ENCODE peak calls at places on chromosomes 5 and 9, in nine cellular contexts. B is activated T-cell treated with anti-CD3 and anti-CD28 coated beads for 1 hour; Z is ecto neural progenitor cell; Q is COR-L47; D is SK-N-SH; L is KBM-7; V is psoas muscle; U is HFFc6; N is effector CD8-positive, alpha-beta T cell. F is an unnamed sample.
A peak's percentile ranks its signal among the peaks of the same experiment; 100 is the strongest.

GRCh38 chr5:100823812-100824211 is 79.3 kb downstream of the ST8SIA4 start:
- DNase-seq in B (no peak), Z (no peak), Q (no peak), D (no peak), L (no peak), V (no peak), U (no peak), N (no peak), F (no peak)

GRCh38 chr9:95771556-95772280 is 103.8 kb upstream of the ERCC6L2 start:
- DNase-seq in B (no peak), Z (peak; percentile 77), Q (no peak), D (no peak), L (no peak), V (no peak), U (no peak), N (no peak), F (no peak)

GRCh38 chr5:31656806-31657205 is 17.9 kb downstream of the PDZD2 start:
- DNase-seq in B (no peak), Z (no peak), Q (no peak), D (no peak), L (no peak), V (no peak), U (no peak), N (no peak), F (no peak)

GRCh38 chr9:134955156-134955555 is 37.4 kb upstream of the FCN1 start:
- DNase-seq in B (no peak), Z (no peak), Q (no peak), D (no peak), L (no peak), V (peak; percentile 32), U (no peak), N (no peak), F (no peak)

GRCh38 chr5:159838551-159839222 is 77.6 kb upstream of the ADRA1B start:
- DNase-seq in B (no peak), Z (no peak), Q (no peak), D (no peak), L (no peak), V (no peak), U (no peak), N (no peak), F (no peak)

GRCh38 chr9:2199999-2200796 is 185.1 kb downstream of the SMARCA2 start:
- DNase-seq in B (no peak), Z (no peak), Q (no peak), D (no peak), L (no peak), V (no peak), U (no peak), N (no peak), F (no peak)

GRCh38 chr9:37031902-37032301 is 2.2 kb downstream of the PAX5 start:
- DNase-seq in B (no peak), Z (no peak), Q (no peak), D (no peak), L (no peak), V (no peak), U (no peak), N (no peak), F (no peak)

GRCh38 chr5:124620743-124621142 is 125.7 kb downstream of the ZNF608 start:
- DNase-seq in B (no peak), Z (no peak), Q (no peak), D (no peak), L (no peak), V (no peak), U (no peak), N (no peak), F (no peak)

GRCh38 chr9:13911473-13911872 is 402.5 kb downstream of the NFIB start:
- DNase-seq in B (no peak), Z (no peak), Q (no peak), D (no peak), L (no peak), V (no peak), U (no peak), N (no peak), F (no peak)

GRCh38 chr9:133990366-133991210 is 1.5 kb downstream of the VAV2 start:
- DNase-seq in B (no peak), Z (peak; percentile 81), Q (peak; percentile 19), D (peak; percentile 65), L (no peak), V (peak; percentile 71), U (peak; percentile 77), N (no peak), F (no peak)

GRCh38 chr5:176994460-176995121 is 12.0 kb downstream of the UIMC1 start:
- DNase-seq in B (no peak), Z (no peak), Q (no peak), D (no peak), L (peak; percentile 93), V (no peak), U (no peak), N (no peak), F (no peak)

GRCh38 chr9:76355886-76356285 is 38.3 kb downstream of the RFK start:
- DNase-seq in B (no peak), Z (no peak), Q (no peak), D (no peak), L (no peak), V (no peak), U (no peak), N (no peak), F (no peak)

GRCh38 chr5:32129074-32129598 is 45.0 kb downstream of the GOLPH3 start:
- DNase-seq in B (no peak), Z (no peak), Q (no peak), D (no peak), L (no peak), V (no peak), U (no peak), N (no peak), F (no peak)

GRCh38 chr5:56155992-56156584 is 77.0 kb downstream of the ANKRD55 start:
- DNase-seq in B (no peak), Z (no peak), Q (no peak), D (no peak), L (peak; percentile 81), V (no peak), U (no peak), N (no peak), F (no peak)

GRCh38 chr9:105063665-105064247 is 135.8 kb upstream of the ABCA1 start:
- DNase-seq in B (no peak), Z (no peak), Q (no peak), D (no peak), L (peak; percentile 9), V (no peak), U (peak; percentile 75), N (no peak), F (no peak)